ENCODE peak calls at places on chromosomes 4 and X, in five cellular contexts. R is CD4-positive, alpha-beta memory T cell; C is CD8-positive, alpha-beta memory T cell; H is fibroblast of lung; X is ascending aorta. L is an unnamed sample.
A peak's percentile ranks its signal among the peaks of the same experiment; 100 is the strongest.

GRCh38 chr4:113666386-113667114 is 95.0 kb downstream of the CAMK2D start:
- DNase-seq in R (no peak), C (no peak), H (no peak), X (no peak), L (no peak)

GRCh38 chr4:125191252-125191651 is 123.5 kb upstream of the FAT4 start:
- DNase-seq in R (no peak), C (no peak), H (peak; percentile 85), X (no peak), L (no peak)

GRCh38 chr4:107825072-107825789 is 499 bp downstream of the SGMS2 start:
- DNase-seq in R (no peak), C (no peak), H (peak; percentile 45), X (peak; percentile 78), L (no peak)

GRCh38 chr4:7610841-7611240 is 176.1 kb upstream of the PSAPL1 start:
- DNase-seq in R (no peak), C (no peak), H (no peak), X (no peak), L (no peak)

GRCh38 chrX:10041383-10041782 is 74.2 kb downstream of the CLDN34 start:
- DNase-seq in R (no peak), C (no peak), H (no peak), X (no peak), L (no peak)

GRCh38 chr4:145234086-145234694 is 53.8 kb upstream of the OTUD4 start:
- DNase-seq in R (peak; percentile 43), C (peak; percentile 6), H (peak; percentile 77), X (no peak), L (peak; percentile 43)

GRCh38 chrX:134025986-134026731 is 40.8 kb upstream of the GPC3 start:
- DNase-seq in R (no peak), C (no peak), H (no peak), X (no peak), L (no peak)

GRCh38 chr4:19947349-19947748 is 304.4 kb upstream of the SLIT2 start:
- DNase-seq in R (no peak), C (no peak), H (peak; percentile 87), X (no peak), L (no peak)

GRCh38 chr4:170134821-170135220 is 45.1 kb upstream of the AADAT start:
- DNase-seq in R (no peak), C (no peak), H (no peak), X (no peak), L (no peak)

GRCh38 chr4:2299794-2300193 is 37.9 kb upstream of the MXD4 start:
- DNase-seq in R (no peak), C (no peak), H (no peak), X (peak; percentile 33), L (no peak)

GRCh38 chrX:7147978-7148824 is at the start of gene PUDP:
- DNase-seq in R (peak; percentile 94), C (peak; percentile 74), H (peak; percentile 77), X (peak; percentile 93), L (peak; percentile 75)

GRCh38 chr4:17642404-17642783 is 28.0 kb downstream of the MED28 start:
- DNase-seq in R (no peak), C (no peak), H (no peak), X (no peak), L (no peak)

GRCh38 chr4:106329027-106329618 is 12.8 kb downstream of the AIMP1 start:
- DNase-seq in R (no peak), C (no peak), H (peak; percentile 60), X (no peak), L (no peak)

GRCh38 chr4:8336412-8337075 is 67.0 kb downstream of the HTRA3 start:
- DNase-seq in R (no peak), C (no peak), H (no peak), X (peak; percentile 35), L (no peak)

GRCh38 chrX:100946521-100946920 is 17.8 kb upstream of the XKRX start:
- DNase-seq in R (no peak), C (no peak), H (no peak), X (no peak), L (no peak)

GRCh38 chr4:110137819-110138218 is 60.6 kb downstream of the ELOVL6 start:
- DNase-seq in R (no peak), C (no peak), H (no peak), X (no peak), L (no peak)

DNA sequence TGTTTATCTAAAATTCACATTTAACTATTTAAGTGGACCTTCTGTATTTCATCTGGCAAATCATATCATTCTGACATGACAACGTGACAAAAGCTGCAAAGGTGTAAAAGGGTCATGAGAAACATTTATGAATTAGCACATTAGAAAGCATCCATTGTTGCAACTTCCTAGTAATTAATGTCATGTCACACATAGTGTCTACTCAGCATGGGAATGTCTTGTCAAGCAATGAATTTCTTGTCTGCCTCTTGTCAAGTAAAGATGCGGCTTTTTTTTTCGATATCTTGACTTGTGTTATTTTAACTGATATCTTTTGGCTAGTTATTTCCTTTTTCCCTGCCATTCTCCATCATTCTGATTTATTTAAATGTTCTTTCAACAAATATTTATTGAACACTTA is 463.5 kb upstream of the CXorf51B start:
- DNase-seq in R (no peak), C (no peak), H (no peak), X (no peak), L (no peak)
- H3K9me3 ChIP-seq in R (no peaks in the 10 kb centered on the region), C (no peaks in the 10 kb centered on the region), H (no peaks in the 10 kb centered on the region), X (no peaks in the 10 kb centered on the region), L (no peaks in the 10 kb centered on the region)

DNA sequence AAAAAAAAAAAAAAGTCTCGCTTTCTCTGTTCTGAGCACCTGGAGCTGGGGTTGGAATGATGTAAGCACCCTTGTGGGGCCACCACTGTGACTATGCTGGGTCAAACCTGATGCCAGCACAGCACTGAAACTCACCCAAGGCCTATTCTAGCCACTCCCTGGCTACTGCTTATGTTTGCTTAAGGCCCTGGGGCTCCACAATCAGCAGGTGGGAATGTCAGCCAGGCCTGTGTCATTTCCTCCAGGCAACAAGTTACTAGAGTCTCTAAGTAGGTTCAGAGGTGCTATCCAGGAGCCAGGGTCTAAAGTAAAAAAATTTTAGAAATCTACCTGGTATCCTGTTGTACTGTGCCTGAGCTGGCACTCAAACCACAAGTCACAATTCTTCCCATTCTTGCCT is 1306.8 kb downstream of the STIM2 start:
- DNase-seq in R (no peak), C (no peak), H (no peak), X (no peak), L (no peak)
- H3K9me3 ChIP-seq in R (no peaks in the 10 kb centered on the region), C (no peaks in the 10 kb centered on the region), H (no peaks in the 10 kb centered on the region), X (no peaks in the 10 kb centered on the region), L (no peaks in the 10 kb centered on the region)

GRCh38 chrX:148659481-148659880 is 159.1 kb downstream of the AFF2 start:
- DNase-seq in R (no peak), C (no peak), H (peak; percentile 43), X (no peak), L (no peak)
- H3K9me3 ChIP-seq in R (no peaks in the 10 kb centered on the region), C (no peaks in the 10 kb centered on the region), H (no peaks in the 10 kb centered on the region), X (no peaks in the 10 kb centered on the region), L (no peaks in the 10 kb centered on the region)

GRCh38 chr4:252065-252601 is 53.1 kb downstream of the ZNF732 start:
- DNase-seq in R (no peak), C (no peak), H (no peak), X (no peak), L (no peak)
- H3K9me3 ChIP-seq in R (no peaks in the 10 kb centered on the region), C (peaks cover 19% of the 10 kb centered on the region), H (no peaks in the 10 kb centered on the region), X (peaks cover 90% of the 10 kb centered on the region), L (peaks cover 17% of the 10 kb centered on the region)

GRCh38 chr4:75248770-75249467 is 265.3 kb downstream of the RCHY1 start:
- DNase-seq in R (no peak), C (no peak), H (no peak), X (no peak), L (no peak)

GRCh38 chr4:75254745-75255144 is 259.5 kb downstream of the RCHY1 start:
- DNase-seq in R (no peak), C (no peak), H (no peak), X (no peak), L (no peak)

GRCh38 chr4:75251547-75251946 is 262.7 kb downstream of the RCHY1 start:
- DNase-seq in R (no peak), C (no peak), H (no peak), X (no peak), L (no peak)

GRCh38 chr4:75244325-75244724 is 269.9 kb downstream of the RCHY1 start:
- DNase-seq in R (no peak), C (no peak), H (no peak), X (no peak), L (no peak)

DNA sequence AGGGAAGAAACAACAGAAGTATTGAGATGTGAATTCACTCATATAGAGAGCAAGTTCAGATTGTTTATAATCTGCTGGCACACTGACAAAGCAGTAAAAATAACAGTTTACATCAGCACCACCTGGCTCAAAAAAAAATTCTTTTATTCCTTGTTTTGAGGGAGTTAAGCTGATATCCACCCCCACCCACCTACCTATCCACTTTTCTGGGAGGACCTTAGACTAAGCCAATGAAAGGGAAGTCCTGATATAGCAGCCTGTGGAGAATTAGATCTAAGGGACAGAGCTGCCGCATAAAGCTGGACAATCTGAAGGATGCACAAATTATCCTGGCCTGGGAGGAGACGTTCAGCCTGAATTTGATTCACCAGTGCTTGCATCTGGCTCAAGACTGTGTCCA is 264.5 kb downstream of the RCHY1 start:
- DNase-seq in R (no peak), C (no peak), H (no peak), X (no peak), L (no peak)
- H3K9me3 ChIP-seq in R (no peaks in the 10 kb centered on the region), C (no peaks in the 10 kb centered on the region), H (no peaks in the 10 kb centered on the region), X (no peaks in the 10 kb centered on the region), L (no peaks in the 10 kb centered on the region)

GRCh38 chr4:55931043-55931442 is 17.7 kb upstream of the CEP135 start:
- DNase-seq in R (no peak), C (no peak), H (no peak), X (no peak), L (no peak)
- H3K9me3 ChIP-seq in R (no peaks in the 10 kb centered on the region), C (no peaks in the 10 kb centered on the region), H (no peaks in the 10 kb centered on the region), X (no peaks in the 10 kb centered on the region), L (peaks cover 4% of the 10 kb centered on the region)

GRCh38 chrX:790031-790430 is 159.4 kb downstream of the SHOX start:
- DNase-seq in R (no peak), C (no peak), H (no peak), X (no peak), L (no peak)
- H3K9me3 ChIP-seq in R (no peaks in the 10 kb centered on the region), C (no peaks in the 10 kb centered on the region), H (no peaks in the 10 kb centered on the region), X (no peaks in the 10 kb centered on the region), L (no peaks in the 10 kb centered on the region)

GRCh38 chr4:133149364-133149695 is 236 bp downstream of the PCDH10 start:
- DNase-seq in R (no peak), C (no peak), H (no peak), X (no peak), L (no peak)

GRCh38 chr4:133147365-133147821 is 1.7 kb upstream of the PCDH10 start:
- DNase-seq in R (no peak), C (no peak), H (no peak), X (peak; percentile 55), L (no peak)

GRCh38 chr4:133147922-133148689 is 988 bp upstream of the PCDH10 start:
- DNase-seq in R (no peak), C (no peak), H (peak; percentile 73), X (peak; percentile 75), L (no peak)

GRCh38 chr4:133149932-133150642 is 993 bp downstream of the PCDH10 start:
- DNase-seq in R (no peak), C (no peak), H (peak; percentile 13), X (peak; percentile 53), L (no peak)

GRCh38 chr4:133148690-133149363 is at the start of gene PCDH10:
- DNase-seq in R (no peak), C (no peak), H (peak; percentile 95), X (peak; percentile 97), L (no peak)
- H3K9me3 ChIP-seq in R (no peaks in the 10 kb centered on the region), C (no peaks in the 10 kb centered on the region), H (no peaks in the 10 kb centered on the region), X (no peaks in the 10 kb centered on the region), L (no peaks in the 10 kb centered on the region)

L was measured in T-helper 17 cell.